ENCODE peak calls at places on chromosomes 7 and 10, in four cellular contexts. One of them, this sample, is unnamed.

GRCh38 chr10:44030132-44030531 is 354.8 kb downstream of the CXCL12 start:
- DNase-seq in BJ: no peak
- DNase-seq in activated CD4-positive, alpha-beta T cell treated with anti-CD3 and anti-CD28 coated beads for 48 hours: peak
- DNase-seq in tibial nerve: no peak
- DNase-seq in this sample: no peak

GRCh38 chr10:34759161-34759836 is 55.8 kb downstream of the PARD3 start:
- DNase-seq in BJ: no peak
- DNase-seq in activated CD4-positive, alpha-beta T cell treated with anti-CD3 and anti-CD28 coated beads for 48 hours: no peak
- DNase-seq in tibial nerve: no peak
- DNase-seq in this sample: no peak

GRCh38 chr7:1137517-1138167 is 22.4 kb downstream of the ZFAND2A start:
- DNase-seq in BJ: no peak
- DNase-seq in activated CD4-positive, alpha-beta T cell treated with anti-CD3 and anti-CD28 coated beads for 48 hours: no peak
- DNase-seq in tibial nerve: no peak
- DNase-seq in this sample: no peak

GRCh38 chr10:96587255-96588059 is 645 bp upstream of the TM9SF3 start:
- DNase-seq in BJ: peak
- DNase-seq in activated CD4-positive, alpha-beta T cell treated with anti-CD3 and anti-CD28 coated beads for 48 hours: peak
- DNase-seq in tibial nerve: peak
- DNase-seq in this sample: no peak

GRCh38 chr10:88880287-88881094 is 446 bp downstream of the STAMBPL1 start:
- DNase-seq in BJ: no peak
- DNase-seq in activated CD4-positive, alpha-beta T cell treated with anti-CD3 and anti-CD28 coated beads for 48 hours: peak
- DNase-seq in tibial nerve: peak
- DNase-seq in this sample: peak

GRCh38 chr7:74401137-74401859 is 52.4 kb upstream of the GTF2IRD1 start:
- DNase-seq in BJ: no peak
- DNase-seq in activated CD4-positive, alpha-beta T cell treated with anti-CD3 and anti-CD28 coated beads for 48 hours: peak
- DNase-seq in tibial nerve: peak
- DNase-seq in this sample: no peak

GRCh38 chr7:4049202-4049601 is 632.9 kb upstream of the FOXK1 start:
- DNase-seq in BJ: no peak
- DNase-seq in activated CD4-positive, alpha-beta T cell treated with anti-CD3 and anti-CD28 coated beads for 48 hours: no peak
- DNase-seq in tibial nerve: no peak
- DNase-seq in this sample: no peak

GRCh38 chr10:44395902-44396670 is 11.2 kb upstream of the CXCL12 start:
- DNase-seq in BJ: no peak
- DNase-seq in activated CD4-positive, alpha-beta T cell treated with anti-CD3 and anti-CD28 coated beads for 48 hours: no peak
- DNase-seq in tibial nerve: no peak
- DNase-seq in this sample: no peak

GRCh38 chr7:123749537-123749857 is 694 bp upstream of the WASL start:
- DNase-seq in BJ: no peak
- DNase-seq in activated CD4-positive, alpha-beta T cell treated with anti-CD3 and anti-CD28 coated beads for 48 hours: peak
- DNase-seq in tibial nerve: peak
- DNase-seq in this sample: no peak

GRCh38 chr10:119680668-119681070 is 29.5 kb downstream of the BAG3 start:
- DNase-seq in BJ: no peak
- DNase-seq in activated CD4-positive, alpha-beta T cell treated with anti-CD3 and anti-CD28 coated beads for 48 hours: no peak
- DNase-seq in tibial nerve: no peak
- DNase-seq in this sample: no peak

GRCh38 chr7:100003711-100004661 is 11.4 kb upstream of the ZKSCAN1 start:
- DNase-seq in BJ: no peak
- DNase-seq in activated CD4-positive, alpha-beta T cell treated with anti-CD3 and anti-CD28 coated beads for 48 hours: no peak
- DNase-seq in tibial nerve: no peak
- DNase-seq in this sample: no peak

This sample was measured in thoracic aorta.